ENCODE peak calls at places on chromosomes 3 and 15, in four cellular contexts. E, K, F and U are unnamed samples.

GRCh38 chr15:100733786-100734185 is 131.4 kb downstream of the ASB7 start:
- DNase-seq in E (peak), F (no peak), K (no peak), U (no peak)

GRCh38 chr15:98738689-98739411 is 90.5 kb downstream of the IGF1R start:
- DNase-seq in F (no peak), E (no peak), K (no peak), U (no peak)

GRCh38 chr3:173920386-173920785 is 522.8 kb downstream of the NLGN1 start:
- DNase-seq in E (no peak), K (no peak), F (peak), U (no peak)

GRCh38 chr15:85044251-85044853 is 62.7 kb downstream of the PDE8A start:
- DNase-seq in E (peak), F (peak), K (peak), U (peak)

GRCh38 chr3:194276768-194277546 is 74.2 kb downstream of the CPN2 start:
- DNase-seq in K (no peak), E (peak), F (no peak), U (no peak)

GRCh38 chr15:64772964-64773363 is 2.4 kb downstream of the RBPMS2 start:
- DNase-seq in F (no peak), K (no peak), E (no peak), U (no peak)

GRCh38 chr15:63324770-63325169 is 47.4 kb downstream of the APH1B start:
- DNase-seq in F (no peak), K (no peak), E (no peak), U (no peak)

GRCh38 chr3:98763814-98764691 is 913 bp downstream of the ST3GAL6 start:
- DNase-seq in F (no peak), E (no peak), K (no peak), U (no peak)

GRCh38 chr3:65639444-65639843 is 399.3 kb downstream of the MAGI1 start:
- DNase-seq in E (no peak), F (no peak), K (no peak), U (no peak)

GRCh38 chr3:123285479-123285878 is 83.7 kb downstream of the SEC22A start:
- DNase-seq in K (no peak), E (no peak), F (no peak), U (no peak)

GRCh38 chr15:51623386-51623938 is 891 bp upstream of the DMXL2 start:
- DNase-seq in K (no peak), E (no peak), F (peak), U (no peak)

GRCh38 chr15:57496946-57497944 is 94.5 kb upstream of the MYZAP start:
- DNase-seq in F (no peak), K (no peak), E (peak), U (no peak)

GRCh38 chr3:136818851-136819783 is at the start of gene SLC35G2:
- DNase-seq in E (peak), F (peak), K (peak), U (peak)

GRCh38 chr3:37779289-37780152 is 82.2 kb upstream of the CTDSPL start:
- DNase-seq in E (peak), K (peak), F (peak), U (peak)

GRCh38 chr3:5389057-5389456 is 201.6 kb downstream of the EDEM1 start:
- DNase-seq in E (no peak), K (no peak), F (peak), U (no peak)

GRCh38 chr3:167978071-167978470 is 117.7 kb downstream of the GOLIM4 start:
- DNase-seq in F (no peak), E (peak), K (no peak), U (no peak)

GRCh38 chr15:87680200-87680599 is 576.3 kb downstream of the NTRK3 start:
- DNase-seq in E (no peak), K (no peak), F (no peak), U (no peak)

GRCh38 chr3:127588675-127589577 is 1.6 kb downstream of the TPRA1 start:
- DNase-seq in F (peak), K (peak), E (peak), U (peak)

GRCh38 chr3:87006844-87007439 is 16.0 kb upstream of the VGLL3 start:
- DNase-seq in E (peak), F (no peak), K (no peak), U (no peak)

GRCh38 chr3:177351195-177351594 is 153.9 kb upstream of the TBL1XR1 start:
- DNase-seq in F (no peak), E (no peak), K (no peak), U (no peak)

GRCh38 chr3:81793410-81793809 is 32.0 kb upstream of the GBE1 start:
- DNase-seq in E (no peak), F (no peak), K (no peak), U (no peak)

GRCh38 chr3:15102256-15102655 is 3.3 kb upstream of the RBSN start:
- DNase-seq in F (no peak), E (peak), K (no peak), U (no peak)

GRCh38 chr3:110743984-110744383 is 327.6 kb upstream of the NECTIN3 start:
- DNase-seq in E (no peak), K (no peak), F (no peak), U (no peak)

GRCh38 chr3:48847053-48847585 is 555 bp downstream of the PRKAR2A start:
- DNase-seq in F (peak), K (peak), E (peak), U (no peak)

GRCh38 chr15:69666441-69666882 is 213.8 kb downstream of the RPLP1 start:
- DNase-seq in E (peak), F (peak), K (no peak), U (no peak)

GRCh38 chr15:49387471-49387870 is 35.6 kb upstream of the FGF7 start:
- DNase-seq in K (no peak), F (no peak), E (no peak), U (no peak)

GRCh38 chr3:4504340-4505261 is 11.5 kb downstream of the ITPR1 start:
- DNase-seq in F (peak), E (peak), K (peak), U (no peak)

GRCh38 chr3:153330891-153331290 is 168.9 kb downstream of the RAP2B start:
- DNase-seq in F (no peak), E (no peak), K (no peak), U (no peak)

GRCh38 chr3:182142928-182143327 is 431.2 kb downstream of the SOX2 start:
- DNase-seq in F (no peak), E (no peak), K (peak), U (no peak)

GRCh38 chr3:156448300-156448699 is 106.6 kb downstream of the SSR3 start:
- DNase-seq in E (peak), F (peak), K (peak), U (peak)

GRCh38 chr3:29440321-29441019 is 159.6 kb downstream of the RBMS3 start:
- DNase-seq in E (no peak), F (no peak), K (peak), U (no peak)

GRCh38 chr3:123401836-123402530 is 46.9 kb downstream of the ADCY5 start:
- DNase-seq in E (no peak), K (no peak), F (no peak), U (no peak)

GRCh38 chr3:69204315-69204957 is 82.0 kb upstream of the LMOD3 start:
- DNase-seq in K (no peak), F (peak), E (no peak), U (no peak)

GRCh38 chr15:46441294-46442062 is 806.6 kb downstream of the SQOR start:
- DNase-seq in K (no peak), F (no peak), E (no peak), U (no peak)

GRCh38 chr3:7382293-7383033 is 521.5 kb downstream of the GRM7 start:
- DNase-seq in F (no peak), K (no peak), E (peak), U (no peak)

GRCh38 chr3:197394464-197395321 is 96.3 kb upstream of the DLG1 start:
- DNase-seq in F (peak), E (peak), K (no peak), U (no peak)
- H3K4me3 ChIP-seq in F (peak), E (no peak), K (no peak), U (no peak)

GRCh38 chr15:82688691-82689090 is 21.0 kb downstream of the AP3B2 start:
- DNase-seq in K (no peak), F (no peak), E (no peak), U (no peak)
- H3K4me3 ChIP-seq in K (no peak), F (no peak), E (no peak), U (no peak)

GRCh38 chr3:9316881-9317341 is 45.9 kb upstream of the THUMPD3 start:
- DNase-seq in F (no peak), K (no peak), E (peak), U (no peak)

GRCh38 chr3:9311265-9311664 is 51.6 kb upstream of the THUMPD3 start:
- DNase-seq in F (no peak), K (no peak), E (no peak), U (no peak)

GRCh38 chr3:9310043-9310442 is 52.8 kb upstream of the THUMPD3 start:
- DNase-seq in F (no peak), K (no peak), E (no peak), U (no peak)

GRCh38 chr3:9314796-9315195 is 48.1 kb upstream of the THUMPD3 start:
- DNase-seq in K (no peak), F (no peak), E (no peak), U (no peak)
- H3K4me3 ChIP-seq in K (no peak), F (no peak), E (no peak), U (no peak)

GRCh38 chr3:45553469-45553974 is 41.0 kb upstream of the LIMD1 start:
- DNase-seq in F (peak), E (peak), K (peak), U (no peak)
- H3K4me3 ChIP-seq in F (no peak), E (no peak), K (peak), U (no peak)

DNA sequence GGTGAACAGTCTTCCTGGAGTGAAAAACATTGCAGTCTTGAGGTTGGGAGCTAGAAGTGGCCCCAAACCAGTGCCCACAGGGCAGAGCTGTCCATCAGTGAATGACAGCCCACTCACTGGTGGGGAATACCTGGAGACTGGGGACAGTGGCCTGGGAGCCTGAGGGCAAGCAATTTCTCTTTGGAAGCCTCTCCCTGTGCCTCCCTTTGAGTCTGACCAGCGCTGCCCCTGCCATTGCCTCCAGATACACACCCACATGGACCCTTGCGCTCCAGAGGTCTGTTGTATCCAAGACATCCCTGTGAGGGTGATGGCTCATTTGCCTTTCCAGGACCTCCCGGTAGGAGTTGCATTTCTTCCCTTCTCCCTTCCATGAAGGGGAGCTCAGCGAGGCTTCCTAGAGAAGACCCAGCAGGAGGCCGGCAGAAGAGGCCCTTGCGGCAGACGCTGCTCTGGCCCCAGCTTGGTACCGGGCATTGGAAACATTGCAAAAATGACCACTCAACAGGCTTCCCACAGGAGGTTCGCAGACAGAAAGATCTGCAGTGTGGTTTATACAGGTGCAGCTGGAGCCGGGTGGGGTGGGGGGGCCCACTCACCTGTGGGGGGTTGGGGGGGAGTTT is 38.5 kb downstream of the KLF13 start:
- DNase-seq in F (no peak), E (no peak), K (no peak), U (no peak)
- H3K4me3 ChIP-seq in F (no peak), E (no peak), K (peak), U (no peak)

GRCh38 chr3:50950591-50950990 is 275.9 kb downstream of the DOCK3 start:
- DNase-seq in K (no peak), E (no peak), F (peak), U (no peak)
- H3K4me3 ChIP-seq in K (no peak), E (no peak), F (peak), U (peak)

DNA sequence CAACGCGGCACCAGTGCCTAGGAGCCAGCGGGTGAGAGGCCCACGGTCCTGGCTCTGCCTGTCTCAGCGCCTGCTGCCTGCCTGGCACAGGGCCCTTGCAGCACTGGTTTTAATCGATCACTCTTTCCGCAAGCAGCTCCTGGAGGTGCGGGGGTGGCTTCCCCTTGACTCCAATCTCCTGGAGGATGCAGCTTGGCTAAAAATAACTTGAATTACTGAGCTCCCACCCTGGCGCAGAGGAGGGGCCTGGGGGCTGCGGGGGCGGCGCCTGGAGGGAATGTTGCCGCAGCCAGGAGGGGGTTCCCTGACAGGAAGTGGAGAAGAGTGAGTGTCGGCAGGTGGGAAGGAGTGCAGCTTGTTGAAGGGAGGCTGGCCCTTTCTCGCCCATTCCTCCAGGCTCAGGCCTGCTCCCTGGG is 9.9 kb upstream of the RPL29 start:
- DNase-seq in E (peak), F (no peak), K (no peak), U (peak)
- H3K4me3 ChIP-seq in E (no peak), F (no peak), K (no peak), U (no peak)

GRCh38 chr3:196147116-196147515 is 64.1 kb downstream of the ZDHHC19 start:
- DNase-seq in F (no peak), E (no peak), K (no peak), U (no peak)

GRCh38 chr3:196150481-196150880 is 60.7 kb downstream of the ZDHHC19 start:
- DNase-seq in K (no peak), E (no peak), F (no peak), U (no peak)

GRCh38 chr3:196145420-196146262 is 63.8 kb upstream of the TFRC start:
- DNase-seq in F (no peak), E (no peak), K (no peak), U (no peak)

GRCh38 chr3:196149922-196150321 is 61.3 kb downstream of the ZDHHC19 start:
- DNase-seq in E (no peak), F (peak), K (no peak), U (no peak)

DNA sequence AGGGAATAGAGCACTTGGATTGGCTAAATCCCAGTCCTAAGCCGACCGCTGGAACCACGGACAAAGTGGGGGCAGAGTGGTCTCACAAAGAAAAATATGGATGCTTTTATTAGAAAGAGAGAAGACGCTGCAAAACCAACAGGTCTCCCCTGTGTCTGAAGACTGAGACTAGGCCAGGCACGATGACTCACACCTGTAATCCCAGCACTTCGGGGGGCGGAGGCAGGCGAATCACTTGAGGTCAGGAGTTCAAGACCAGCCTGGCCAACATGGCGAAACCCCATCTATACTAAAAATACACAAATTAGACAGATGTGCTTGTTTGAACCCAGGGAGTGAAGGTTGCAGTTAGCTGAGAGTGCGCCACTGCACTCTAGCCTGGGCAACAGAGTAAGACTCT is 61.8 kb downstream of the ZDHHC19 start:
- DNase-seq in F (no peak), K (no peak), E (no peak), U (no peak)
- H3K4me3 ChIP-seq in F (no peak), K (no peak), E (no peak), U (no peak)

GRCh38 chr3:61562042-61562809 is 855 bp downstream of the PTPRG start:
- DNase-seq in F (no peak), E (peak), K (no peak), U (no peak)

GRCh38 chr3:61562810-61563613 is 1.6 kb downstream of the PTPRG start:
- DNase-seq in K (no peak), F (no peak), E (peak), U (no peak)

GRCh38 chr3:61565569-61565968 is 4.2 kb downstream of the PTPRG start:
- DNase-seq in F (no peak), K (no peak), E (no peak), U (no peak)

GRCh38 chr3:61563614-61564404 is 2.4 kb downstream of the PTPRG start:
- DNase-seq in K (no peak), F (no peak), E (peak), U (no peak)

DNA sequence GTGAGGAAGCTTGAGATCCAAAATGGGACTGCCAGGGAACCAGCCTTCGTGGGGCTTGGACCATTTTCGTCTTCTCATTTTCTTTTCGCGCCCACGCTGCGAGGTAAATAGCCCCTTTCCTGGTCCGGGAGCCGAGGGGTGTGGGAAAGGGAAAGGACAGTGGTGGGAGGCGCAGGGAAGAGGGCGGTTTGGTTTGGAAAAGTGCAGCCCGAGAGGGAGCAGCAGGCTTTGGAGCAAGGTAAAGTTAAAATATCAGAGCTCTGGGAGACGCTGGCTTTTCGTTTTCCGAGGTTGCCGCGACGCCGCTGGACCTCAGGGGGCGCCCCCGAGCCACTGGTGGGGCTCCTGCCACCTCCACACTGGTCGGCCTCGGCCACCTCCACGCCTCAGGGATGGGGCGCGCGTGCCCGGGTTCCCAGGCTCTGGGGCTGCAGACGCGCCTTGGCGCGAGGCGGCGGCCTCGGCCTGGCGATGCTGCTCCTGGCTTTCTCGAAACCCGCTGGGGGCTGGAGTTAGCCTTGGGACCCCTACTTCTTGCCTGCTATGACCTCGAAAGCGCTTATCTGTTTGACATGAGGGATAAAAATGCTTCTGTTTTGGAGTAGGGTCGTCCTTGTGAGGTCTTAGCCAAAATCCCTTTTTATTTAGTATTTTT is 3.2 kb downstream of the PTPRG start:
- DNase-seq in K (no peak), E (peak), F (peak), U (no peak)
- H3K4me3 ChIP-seq in K (no peak), E (peak), F (no peak), U (no peak)

GRCh38 chr3:170424879-170425278 is 6.2 kb downstream of the CLDN11 start:
- DNase-seq in F (no peak), E (peak), K (no peak), U (no peak)

GRCh38 chr3:170421758-170422157 is 3.1 kb downstream of the CLDN11 start:
- DNase-seq in F (no peak), K (no peak), E (no peak), U (no peak)

GRCh38 chr3:170421147-170421641 is 2.5 kb downstream of the CLDN11 start:
- DNase-seq in K (no peak), F (no peak), E (peak), U (no peak)

GRCh38 chr3:170425491-170426239 is 7.0 kb downstream of the CLDN11 start:
- DNase-seq in K (no peak), F (no peak), E (no peak), U (peak)

DNA sequence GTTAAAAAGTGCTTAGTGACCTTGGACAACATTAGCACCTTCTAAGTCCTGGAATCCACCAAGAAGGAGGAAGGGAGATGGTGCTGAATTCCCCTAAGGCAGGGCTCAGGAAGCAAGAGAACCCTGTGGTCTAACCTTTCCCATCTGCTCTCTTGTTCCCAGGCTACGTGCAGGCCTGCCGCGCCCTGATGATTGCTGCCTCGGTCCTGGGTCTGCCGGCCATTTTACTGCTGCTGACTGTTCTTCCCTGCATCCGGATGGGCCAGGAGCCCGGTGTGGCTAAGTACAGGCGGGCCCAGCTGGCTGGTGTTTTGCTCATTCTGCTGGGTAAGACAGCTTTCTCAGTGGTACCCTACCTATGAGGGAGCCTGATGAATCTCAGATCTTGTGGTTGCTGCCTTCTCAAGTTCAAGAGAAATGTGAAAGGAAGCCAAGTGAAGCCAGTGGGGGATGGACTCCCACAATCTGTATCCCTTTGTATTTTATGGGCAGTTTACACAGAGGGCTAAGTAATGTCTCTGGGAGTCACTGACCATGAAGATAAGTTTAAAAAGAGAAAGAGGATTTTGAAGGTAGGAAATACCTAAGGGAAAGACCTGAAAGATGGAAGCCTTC is 4.4 kb downstream of the CLDN11 start:
- DNase-seq in E (no peak), F (no peak), K (no peak), U (no peak)
- H3K4me3 ChIP-seq in E (no peak), F (no peak), K (no peak), U (no peak)